ENCODE peak calls at places on chromosomes 12 and 14, in ten cellular contexts. F is adrenal gland, U is HCT116, W is uterus, D is tibial nerve, C is ovary, M is endothelial cell of umbilical vein, X is heart left ventricle, G is IMR-90, A is esophagus squamous epithelium. Y is an unnamed sample.

GRCh38 chr12:85529896-85530295 is 249.9 kb downstream of the ALX1 start:
- DNase-seq in F (no peak), U (no peak), W (no peak), D (no peak), C (no peak), M (no peak), X (no peak), G (no peak), A (no peak), Y (no peak)

GRCh38 chr12:132530851-132531250 is 40.9 kb downstream of the FBRSL1 start:
- DNase-seq in F (no peak), U (no peak), W (no peak), D (no peak), C (no peak), M (no peak), X (no peak), G (no peak), A (no peak), Y (no peak)

GRCh38 chr14:104784846-104785707 is 10.5 kb downstream of the AKT1 start:
- DNase-seq in F (no peak), U (no peak), W (no peak), D (no peak), C (no peak), M (no peak), X (no peak), G (no peak), A (no peak), Y (peak; percentile 93)

GRCh38 chr14:32620724-32621123 is 291.6 kb downstream of the AKAP6 start:
- DNase-seq in F (no peak), U (no peak), W (no peak), D (no peak), C (no peak), M (no peak), X (no peak), G (peak; percentile 21), A (no peak), Y (no peak)

GRCh38 chr14:24013654-24014514 is 25.2 kb downstream of the DHRS4L2 start:
- DNase-seq in F (peak; percentile 51), U (peak; percentile 78), W (no peak), D (peak; percentile 79), C (peak; percentile 30), M (peak; percentile 82), X (peak; percentile 35), G (peak; percentile 71), A (no peak), Y (peak; percentile 31)

GRCh38 chr12:93778306-93778705 is 101.1 kb downstream of the CRADD start:
- DNase-seq in F (peak; percentile 61), U (no peak), W (peak; percentile 68), D (no peak), C (peak; percentile 62), M (peak; percentile 82), X (peak; percentile 73), G (peak; percentile 88), A (no peak), Y (peak; percentile 15)

GRCh38 chr12:49933793-49934192 is 16.7 kb upstream of the AQP2 start:
- DNase-seq in F (no peak), U (no peak), W (no peak), D (no peak), C (no peak), M (no peak), X (no peak), G (peak; percentile 67), A (no peak), Y (no peak)

GRCh38 chr14:95359974-95360826 is 40.5 kb upstream of the CLMN start:
- DNase-seq in F (no peak), U (no peak), W (no peak), D (no peak), C (no peak), M (no peak), X (peak; percentile 32), G (no peak), A (no peak), Y (peak; percentile 74)

GRCh38 chr12:25320123-25321006 is 69.6 kb upstream of the KRAS start:
- DNase-seq in F (no peak), U (no peak), W (no peak), D (no peak), C (no peak), M (no peak), X (no peak), G (no peak), A (no peak), Y (no peak)

GRCh38 chr14:89589400-89590128 is 172.5 kb upstream of the FOXN3 start:
- DNase-seq in F (peak; percentile 53), U (no peak), W (no peak), D (no peak), C (no peak), M (no peak), X (no peak), G (no peak), A (no peak), Y (no peak)

GRCh38 chr14:53683229-53683628 is 273.4 kb downstream of the BMP4 start:
- DNase-seq in F (no peak), U (no peak), W (no peak), D (no peak), C (no peak), M (no peak), X (no peak), G (no peak), A (no peak), Y (no peak)

GRCh38 chr12:43882578-43883178 is 46.8 kb downstream of the TMEM117 start:
- DNase-seq in F (no peak), U (peak; percentile 39), W (no peak), D (peak; percentile 43), C (no peak), M (peak; percentile 65), X (no peak), G (peak; percentile 76), A (no peak), Y (peak; percentile 9)

GRCh38 chr12:39401459-39401858 is 41.5 kb downstream of the KIF21A start:
- DNase-seq in F (no peak), U (no peak), W (no peak), D (no peak), C (no peak), M (no peak), X (no peak), G (no peak), A (no peak), Y (peak; percentile 34)

GRCh38 chr14:90815817-90816662 is at the start of gene TTC7B:
- DNase-seq in F (no peak), U (no peak), W (peak; percentile 44), D (no peak), C (peak; percentile 55), M (no peak), X (peak; percentile 64), G (peak; percentile 24), A (no peak), Y (peak; percentile 47)

GRCh38 chr12:99810718-99811593 is 163.4 kb downstream of the GARIN6 start:
- DNase-seq in F (no peak), U (peak; percentile 15), W (no peak), D (no peak), C (no peak), M (peak; percentile 57), X (no peak), G (peak; percentile 18), A (no peak), Y (no peak)

GRCh38 chr14:53016491-53016890 is 65.6 kb upstream of the FERMT2 start:
- DNase-seq in F (no peak), U (no peak), W (no peak), D (no peak), C (no peak), M (no peak), X (no peak), G (peak; percentile 68), A (no peak), Y (no peak)

GRCh38 chr12:29782285-29782820 is 1.4 kb downstream of the TMTC1 start:
- DNase-seq in F (no peak), U (no peak), W (no peak), D (peak; percentile 29), C (no peak), M (peak; percentile 63), X (no peak), G (peak; percentile 71), A (no peak), Y (peak; percentile 17)
- H3K4me3 ChIP-seq in F (peak overlapping the region; percentile 90), U (no peak overlapping the region), W (peak overlapping the region; percentile 64), D (peak overlapping the region; percentile 48), C (peak overlapping the region; percentile 57), M (peak overlapping the region; percentile 71), X (peak overlapping the region; percentile 97), G (peak overlapping the region; percentile 95), A (peak overlapping the region; percentile 64), Y (peak overlapping the region; percentile 9)

DNA sequence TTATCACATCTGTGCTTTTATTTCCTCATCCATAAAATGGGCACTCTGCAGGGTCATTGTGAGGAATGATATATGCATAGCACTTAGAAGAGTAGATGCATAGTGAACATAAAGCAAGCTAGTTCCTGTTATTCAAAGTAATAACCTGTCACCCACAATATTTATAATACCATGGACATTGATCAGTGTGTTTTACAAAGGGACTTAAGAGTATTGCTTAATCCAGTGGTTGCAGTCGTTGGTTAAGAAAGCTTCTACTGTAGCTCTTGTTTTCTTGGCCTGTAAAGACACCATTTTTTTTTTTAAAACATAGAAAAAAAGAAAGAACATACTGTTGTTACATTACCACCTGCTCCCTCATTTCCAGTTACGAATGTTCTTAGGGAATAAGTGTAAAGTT is 13.1 kb downstream of the METAP2 start:
- DNase-seq in F (no peak), U (no peak), W (no peak), D (no peak), C (no peak), M (no peak), X (no peak), G (no peak), A (no peak), Y (no peak)
- H3K36me3 ChIP-seq in F (peaks cover 31% of the 10 kb centered on the region), U (peaks cover 12% of the 10 kb centered on the region), W (no peaks in the 10 kb centered on the region), D (no peaks in the 10 kb centered on the region), C (no peaks in the 10 kb centered on the region), M (peaks cover 6% of the 10 kb centered on the region), X (peaks cover 7% of the 10 kb centered on the region), G (peaks cover 23% of the 10 kb centered on the region), A (peaks cover 88% of the 10 kb centered on the region), Y (peaks cover 9% of the 10 kb centered on the region)

GRCh38 chr12:88957358-88957757 is 377.1 kb upstream of the KITLG start:
- DNase-seq in F (no peak), U (no peak), W (no peak), D (no peak), C (no peak), M (no peak), X (no peak), G (peak; percentile 32), A (no peak), Y (no peak)
- TF ChIP-seq POLR2A in F (no peak), U (no peak), W (no peak), D (no peak), C (no peak), M (no peak), X (no peak), G (no peak), A (no peak), Y (no peak)

DNA sequence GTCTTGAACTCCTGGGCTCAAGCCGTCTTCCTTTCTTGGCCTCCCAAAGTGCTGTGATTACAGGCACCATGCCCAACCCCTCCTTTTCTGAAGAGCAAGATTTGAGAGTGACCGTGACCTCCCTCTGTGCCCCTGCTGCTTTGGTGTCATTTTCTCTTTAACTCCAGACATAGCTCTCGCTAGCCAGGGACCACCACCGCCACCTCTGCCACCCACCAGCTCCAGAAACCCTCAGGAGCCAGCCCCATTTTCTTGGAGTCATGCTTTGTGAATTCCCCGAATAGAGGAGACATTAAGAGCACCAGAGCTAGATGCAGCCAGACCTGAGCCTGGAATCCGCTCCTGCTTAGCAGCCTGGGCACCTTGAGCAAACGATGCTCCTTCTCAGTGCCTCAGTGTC is 18.2 kb downstream of the SDSL start:
- DNase-seq in F (no peak), U (no peak), W (no peak), D (no peak), C (no peak), M (no peak), X (no peak), G (no peak), A (no peak), Y (no peak)
- H3K4me3 ChIP-seq in F (no peak overlapping the region), U (no peak overlapping the region), W (no peak overlapping the region), D (no peak overlapping the region), C (no peak overlapping the region), M (no peak overlapping the region), X (no peak overlapping the region), G (no peak overlapping the region), A (no peak overlapping the region), Y (no peak overlapping the region)